ENCODE peak calls at places on chromosomes 3 and 15, in ten cellular contexts. H is fibroblast of mammary gland, Z is DND-41, K is epithelial cell of proximal tubule, T is AG04449, G is fibroblast of pulmonary artery, S is uterus, X is esophagus muscularis mucosa, L is coronary artery, O is MM.1S. U is an unnamed sample.

GRCh38 chr3:187807086-187807862 is 62.0 kb upstream of the BCL6 start:
- DNase-seq in Z (no peak), K (peak), G (peak), T (peak), X (no peak), L (no peak), O (no peak), H (peak), S (no peak), U (no peak)

GRCh38 chr15:89772933-89773583 is 3.1 kb upstream of the MESP2 start:
- DNase-seq in G (peak), H (no peak), K (no peak), L (no peak), S (no peak), Z (no peak), X (no peak), O (peak), T (no peak), U (no peak)

GRCh38 chr3:14536055-14536815 is 3.9 kb downstream of the GRIP2 start:
- DNase-seq in X (no peak), O (no peak), K (no peak), L (no peak), T (no peak), G (no peak), S (no peak), H (no peak), Z (no peak), U (no peak)

GRCh38 chr3:159645874-159646273 is 342.8 kb upstream of the IL12A start:
- DNase-seq in X (no peak), K (no peak), Z (no peak), S (no peak), G (no peak), T (no peak), O (no peak), H (peak), L (no peak), U (no peak)

GRCh38 chr3:128334766-128335165 is 131.9 kb downstream of the DNAJB8 start:
- DNase-seq in T (no peak), O (no peak), G (no peak), S (no peak), Z (no peak), H (no peak), L (no peak), X (no peak), K (no peak), U (no peak)

GRCh38 chr3:48997714-48998637 is 7.9 kb downstream of the P4HTM start:
- DNase-seq in Z (no peak), H (no peak), G (no peak), S (no peak), T (no peak), X (no peak), O (no peak), K (no peak), L (no peak), U (no peak)

GRCh38 chr3:13822042-13822441 is 57.8 kb downstream of the WNT7A start:
- DNase-seq in H (peak), G (no peak), K (no peak), O (no peak), L (no peak), T (no peak), S (no peak), Z (no peak), X (no peak), U (no peak)

GRCh38 chr15:46394463-46394862 is 759.6 kb downstream of the SQOR start:
- DNase-seq in X (no peak), Z (no peak), O (no peak), S (no peak), G (no peak), K (no peak), L (no peak), T (no peak), H (no peak), U (no peak)

GRCh38 chr15:78034495-78035191 is 42.9 kb downstream of the TBC1D2B start:
- DNase-seq in G (no peak), H (peak), X (no peak), Z (peak), O (peak), L (no peak), K (no peak), S (no peak), T (no peak), U (no peak)

GRCh38 chr15:96586901-96587300 is 256.4 kb downstream of the NR2F2 start:
- DNase-seq in G (no peak), T (no peak), H (no peak), K (no peak), Z (no peak), X (no peak), L (no peak), S (no peak), O (no peak), U (no peak)

GRCh38 chr3:140470962-140471361 is 206.9 kb upstream of the TRIM42 start:
- DNase-seq in K (no peak), T (no peak), L (no peak), O (no peak), Z (no peak), S (no peak), G (no peak), X (no peak), H (peak), U (no peak)

GRCh38 chr3:4508048-4508981 is 15.2 kb downstream of the ITPR1 start:
- DNase-seq in X (no peak), O (no peak), Z (peak), T (no peak), H (no peak), K (no peak), L (no peak), S (peak), G (no peak), U (no peak)

GRCh38 chr3:42529463-42529862 is 27.0 kb downstream of the VIPR1 start:
- DNase-seq in S (no peak), G (no peak), T (no peak), O (no peak), H (no peak), L (no peak), X (no peak), K (no peak), Z (no peak), U (no peak)

GRCh38 chr3:11288786-11289637 is 16.8 kb downstream of the ATG7 start:
- DNase-seq in S (no peak), O (no peak), T (peak), Z (peak), K (peak), L (no peak), G (peak), X (no peak), H (peak), U (no peak)

GRCh38 chr15:73686781-73687256 is 2.6 kb downstream of the CD276 start:
- DNase-seq in T (no peak), H (peak), O (no peak), X (no peak), Z (no peak), L (no peak), G (peak), K (peak), S (no peak), U (no peak)

GRCh38 chr3:48367201-48367600 is 4.8 kb upstream of the FBXW12 start:
- DNase-seq in S (no peak), K (no peak), G (peak), T (no peak), Z (no peak), O (no peak), H (no peak), X (no peak), L (no peak), U (no peak)

GRCh38 chr3:46721009-46721408 is 3.3 kb upstream of the PRSS50 start:
- DNase-seq in H (no peak), O (no peak), T (no peak), G (no peak), Z (no peak), K (no peak), S (no peak), X (no peak), L (no peak), U (no peak)

GRCh38 chr15:74960995-74961588 is 4.5 kb upstream of the RPP25 start:
- DNase-seq in K (no peak), H (no peak), O (peak), G (no peak), Z (no peak), X (no peak), L (no peak), T (no peak), S (no peak), U (no peak)

GRCh38 chr15:83092309-83092976 is 15.0 kb upstream of the TM6SF1 start:
- DNase-seq in K (no peak), L (no peak), Z (no peak), X (no peak), S (peak), T (no peak), G (peak), H (peak), O (no peak), U (no peak)

GRCh38 chr3:46022909-46023785 is 4.1 kb downstream of the XCR1 start:
- DNase-seq in O (no peak), Z (no peak), G (no peak), X (peak), H (no peak), K (no peak), L (no peak), T (no peak), S (no peak), U (peak)

GRCh38 chr3:53256704-53257055 is 858 bp upstream of the TKT start:
- DNase-seq in X (no peak), L (no peak), T (no peak), O (no peak), Z (no peak), K (no peak), S (no peak), G (no peak), H (no peak), U (no peak)

GRCh38 chr3:5245927-5246326 is 58.4 kb downstream of the EDEM1 start:
- DNase-seq in X (no peak), T (no peak), G (no peak), O (peak), H (no peak), L (no peak), S (no peak), Z (peak), K (no peak), U (no peak)

GRCh38 chr15:33200444-33200843 is 5.9 kb upstream of the FMN1 start:
- DNase-seq in X (peak), L (no peak), T (no peak), H (no peak), Z (no peak), G (no peak), S (no peak), K (peak), O (no peak), U (no peak)

GRCh38 chr15:90750186-90750585 is 33.0 kb downstream of the BLM start:
- DNase-seq in H (no peak), L (no peak), T (no peak), G (no peak), K (no peak), O (no peak), X (no peak), Z (no peak), S (no peak), U (no peak)

GRCh38 chr15:86164222-86164898 is 84.7 kb downstream of the AGBL1 start:
- DNase-seq in O (no peak), T (no peak), G (no peak), K (no peak), X (peak), S (peak), H (peak), Z (no peak), L (no peak), U (no peak)

GRCh38 chr3:114411811-114412803 is 118.3 kb downstream of the TIGIT start:
- DNase-seq in Z (no peak), G (peak), O (no peak), S (no peak), K (peak), T (no peak), X (no peak), H (peak), L (no peak), U (no peak)

GRCh38 chr15:71230303-71230702 is 115.0 kb downstream of the THSD4 start:
- DNase-seq in O (no peak), K (no peak), G (no peak), Z (no peak), H (no peak), T (no peak), X (no peak), L (no peak), S (no peak), U (no peak)

GRCh38 chr15:35753486-35753885 is 207.5 kb upstream of the DPH6 start:
- DNase-seq in S (no peak), H (peak), X (no peak), L (no peak), O (no peak), T (no peak), K (no peak), G (peak), Z (no peak), U (no peak)

GRCh38 chr3:184110316-184110725 is 13.5 kb downstream of the HTR3E start:
- DNase-seq in T (no peak), S (no peak), K (peak), X (no peak), L (no peak), G (peak), H (peak), Z (no peak), O (no peak), U (no peak)

GRCh38 chr3:134485075-134485536 is 679 bp downstream of the ANAPC13 start:
- DNase-seq in L (no peak), Z (no peak), T (no peak), X (no peak), O (peak), H (peak), K (no peak), S (no peak), G (peak), U (no peak)

GRCh38 chr3:173785004-173785403 is 387.5 kb downstream of the NLGN1 start:
- DNase-seq in O (no peak), Z (no peak), K (no peak), H (peak), X (no peak), G (no peak), L (no peak), S (no peak), T (no peak), U (no peak)

DNA sequence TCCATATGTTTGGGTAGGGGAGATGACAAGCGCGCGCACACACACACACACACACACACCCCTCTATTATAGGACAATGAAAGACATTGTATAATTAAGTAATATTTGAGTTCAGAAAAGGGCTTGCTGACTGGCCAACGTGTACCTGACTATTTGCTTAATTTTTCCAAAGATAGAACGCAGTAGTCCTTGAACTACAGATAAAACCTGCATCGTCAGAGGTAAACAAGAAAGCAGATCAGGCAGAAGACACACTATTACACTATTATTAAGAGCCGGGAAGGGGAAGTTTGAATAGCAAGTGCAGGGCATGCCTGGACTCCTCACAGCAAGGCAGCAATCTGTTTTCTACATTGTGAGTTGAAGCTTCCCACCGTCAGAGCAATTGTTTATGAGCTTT is 427.6 kb downstream of the GABRG3 start:
- DNase-seq in O (no peak), L (no peak), T (no peak), X (no peak), S (no peak), K (no peak), G (no peak), H (no peak), Z (no peak), U (no peak)
- TF ChIP-seq CTCF in O (no peak), L (no peak), T (no peak), X (no peak), S (no peak), K (no peak), G (no peak), H (no peak), Z (no peak), U (no peak)

DNA sequence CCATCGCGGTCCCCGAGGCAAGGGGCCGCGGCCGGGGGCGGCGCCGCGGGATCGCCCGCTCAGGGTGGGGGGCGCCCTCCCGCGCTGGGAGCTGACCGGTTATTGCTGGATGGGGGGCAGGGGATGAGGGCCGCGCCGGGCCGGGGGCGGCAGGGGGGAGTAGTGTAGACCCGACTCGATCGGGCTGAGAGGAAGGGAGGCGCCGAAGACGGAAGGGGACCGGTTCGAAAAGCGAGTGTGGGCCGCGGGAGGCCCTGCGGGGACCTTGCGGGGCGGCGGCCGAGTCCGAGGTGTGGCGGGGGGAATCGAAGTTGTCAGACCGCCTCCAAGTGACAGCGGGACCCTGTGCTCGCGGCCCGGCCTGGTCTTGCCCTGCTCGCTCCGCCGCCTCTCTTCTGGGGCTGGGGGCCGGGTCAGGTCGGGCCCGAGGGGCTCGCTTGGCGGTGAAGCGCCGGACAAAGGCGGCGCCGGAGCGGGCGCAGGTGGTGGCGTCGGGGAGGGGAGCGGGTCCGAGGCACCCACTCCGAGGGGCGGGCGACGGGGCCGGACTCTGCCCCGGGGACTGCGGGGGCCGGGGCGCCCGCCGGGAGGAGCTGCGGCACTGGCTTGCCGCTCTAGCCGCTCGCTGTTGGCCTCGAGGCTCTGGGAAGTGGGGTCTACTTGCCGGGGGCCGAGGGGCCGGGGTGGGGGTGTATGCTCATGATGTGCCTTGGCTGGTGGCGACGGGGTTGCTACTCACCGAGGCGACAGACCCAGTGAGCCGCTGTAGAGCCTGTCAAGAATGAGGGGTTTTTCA is 1.2 kb downstream of the BAHD1 start:
- DNase-seq in K (no peak), X (no peak), T (no peak), H (no peak), Z (peak), O (no peak), S (no peak), G (no peak), L (no peak), U (no peak)
- TF ChIP-seq CTCF in K (peak), X (peak), T (peak), H (no peak), Z (no peak), O (peak), S (no peak), G (no peak), L (no peak), U (peak)

DNA sequence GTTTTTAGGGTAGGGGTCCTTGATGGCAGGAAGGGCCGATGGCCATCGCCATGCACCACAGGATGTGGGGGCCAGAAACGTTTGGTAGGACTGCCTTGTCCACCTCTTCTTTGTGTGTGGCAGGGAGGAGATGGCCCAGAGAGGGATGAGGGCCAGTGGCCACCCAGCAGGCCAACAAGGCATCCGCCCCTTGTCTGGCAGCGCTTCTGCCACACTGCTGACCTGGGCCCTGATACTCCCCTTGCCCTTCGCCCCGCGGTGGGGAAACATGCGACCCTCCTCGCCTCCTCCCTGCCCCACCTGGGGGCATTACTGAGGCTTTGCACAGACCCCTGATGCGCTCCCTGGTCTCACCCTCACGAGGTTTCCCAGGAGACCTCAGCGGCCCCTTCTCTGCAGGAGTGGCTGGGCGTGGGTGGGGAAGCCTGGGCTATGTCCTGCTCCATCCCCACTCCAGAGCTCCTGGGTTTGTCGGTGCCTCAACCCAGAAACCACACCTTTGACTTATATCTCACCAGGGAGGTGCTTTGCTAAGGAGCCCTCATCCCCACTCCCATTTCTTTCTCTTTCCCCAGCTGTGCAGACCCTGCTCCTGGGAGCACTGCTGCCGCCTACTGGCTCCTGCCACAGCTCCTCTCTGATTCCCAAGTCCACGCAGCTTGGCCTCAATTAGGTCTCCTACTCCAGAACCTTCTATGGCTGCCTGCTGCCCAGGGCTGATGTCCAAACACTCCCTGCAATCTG is 38.7 kb downstream of the FEM1B start:
- DNase-seq in Z (no peak), K (no peak), H (no peak), S (peak), G (peak), L (peak), O (no peak), X (no peak), T (no peak), U (peak)
- TF ChIP-seq CTCF in Z (peak), K (peak), H (peak), S (no peak), G (peak), L (no peak), O (peak), X (no peak), T (peak), U (peak)

GRCh38 chr3:149752051-149752787 is at the start of gene COMMD2:
- DNase-seq in H (peak), L (peak), S (peak), T (no peak), X (peak), G (peak), O (peak), K (peak), Z (peak), U (peak)

GRCh38 chr3:149753717-149754116 is 1.4 kb upstream of the COMMD2 start:
- DNase-seq in H (no peak), K (no peak), S (no peak), Z (no peak), X (no peak), G (no peak), T (no peak), L (no peak), O (no peak), U (no peak)

GRCh38 chr3:149751551-149751950 is 738 bp downstream of the COMMD2 start:
- DNase-seq in H (no peak), Z (no peak), G (no peak), S (no peak), L (no peak), T (no peak), K (no peak), X (no peak), O (no peak), U (no peak)

GRCh38 chr3:149752788-149753136 is 473 bp upstream of the COMMD2 start:
- DNase-seq in T (no peak), X (no peak), Z (no peak), S (no peak), H (no peak), G (no peak), L (no peak), K (no peak), O (no peak), U (no peak)
- TF ChIP-seq CTCF in T (no peak), X (no peak), Z (no peak), S (no peak), H (no peak), G (no peak), L (no peak), K (no peak), O (no peak), U (no peak)

U was measured in osteocyte.